ENCODE peak calls at places on chromosomes 16 and 17, in four cellular contexts. One of them, this sample, is unnamed.

GRCh38 chr17:57921342-57921741 is 33.9 kb downstream of the CUEDC1 start:
- DNase-seq in GM10248: no peak
- DNase-seq in heart left ventricle: no peak
- DNase-seq in lower leg skin: no peak
- DNase-seq in this sample: no peak

GRCh38 chr16:56257666-56258359 is 66.5 kb downstream of the GNAO1 start:
- DNase-seq in GM10248: no peak
- DNase-seq in heart left ventricle: no peak
- DNase-seq in lower leg skin: no peak
- DNase-seq in this sample: no peak

GRCh38 chr16:58417600-58417999 is 25.3 kb downstream of the GINS3 start:
- DNase-seq in GM10248: no peak
- DNase-seq in lower leg skin: no peak
- DNase-seq in heart left ventricle: peak
- DNase-seq in this sample: no peak

GRCh38 chr17:78925662-78926555 is 722 bp upstream of the TIMP2 start:
- DNase-seq in lower leg skin: peak
- DNase-seq in GM10248: no peak
- DNase-seq in heart left ventricle: peak
- DNase-seq in this sample: no peak

GRCh38 chr16:77579283-77579985 is 142.9 kb upstream of the NUDT7 start:
- DNase-seq in heart left ventricle: no peak
- DNase-seq in lower leg skin: no peak
- DNase-seq in GM10248: no peak
- DNase-seq in this sample: no peak

GRCh38 chr17:40912506-40913220 is 24.8 kb downstream of the KRT23 start:
- DNase-seq in heart left ventricle: no peak
- DNase-seq in GM10248: no peak
- DNase-seq in lower leg skin: no peak
- DNase-seq in this sample: no peak

GRCh38 chr17:51572115-51572514 is 311.8 kb downstream of the UTP18 start:
- DNase-seq in heart left ventricle: no peak
- DNase-seq in GM10248: no peak
- DNase-seq in lower leg skin: no peak
- DNase-seq in this sample: no peak

GRCh38 chr17:73634629-73635028 is 9.6 kb downstream of the SDK2 start:
- DNase-seq in GM10248: no peak
- DNase-seq in heart left ventricle: no peak
- DNase-seq in lower leg skin: no peak
- DNase-seq in this sample: no peak

GRCh38 chr17:63785556-63785955 is 11.6 kb downstream of the DDX42 start:
- DNase-seq in GM10248: no peak
- DNase-seq in heart left ventricle: no peak
- DNase-seq in lower leg skin: no peak
- DNase-seq in this sample: no peak

GRCh38 chr17:17159571-17159970 is 46.6 kb downstream of the PLD6 start:
- DNase-seq in GM10248: no peak
- DNase-seq in lower leg skin: no peak
- DNase-seq in heart left ventricle: no peak
- DNase-seq in this sample: no peak
- TF ChIP-seq CTCF in GM10248: no peak
- TF ChIP-seq CTCF in lower leg skin: no peak
- TF ChIP-seq CTCF in heart left ventricle: no peak
- TF ChIP-seq CTCF in this sample: no peak

GRCh38 chr16:53054670-53055485 is at the start of gene CHD9:
- DNase-seq in GM10248: peak
- DNase-seq in lower leg skin: peak
- DNase-seq in heart left ventricle: peak
- DNase-seq in this sample: peak
- TF ChIP-seq CTCF in GM10248: peak
- TF ChIP-seq CTCF in lower leg skin: peak
- TF ChIP-seq CTCF in heart left ventricle: peak
- TF ChIP-seq CTCF in this sample: peak

GRCh38 chr17:39576187-39576586 is 31.5 kb downstream of the NEUROD2 start:
- DNase-seq in lower leg skin: no peak
- DNase-seq in GM10248: no peak
- DNase-seq in heart left ventricle: no peak
- DNase-seq in this sample: no peak
- TF ChIP-seq CTCF in lower leg skin: no peak
- TF ChIP-seq CTCF in GM10248: peak
- TF ChIP-seq CTCF in heart left ventricle: no peak
- TF ChIP-seq CTCF in this sample: peak

DNA sequence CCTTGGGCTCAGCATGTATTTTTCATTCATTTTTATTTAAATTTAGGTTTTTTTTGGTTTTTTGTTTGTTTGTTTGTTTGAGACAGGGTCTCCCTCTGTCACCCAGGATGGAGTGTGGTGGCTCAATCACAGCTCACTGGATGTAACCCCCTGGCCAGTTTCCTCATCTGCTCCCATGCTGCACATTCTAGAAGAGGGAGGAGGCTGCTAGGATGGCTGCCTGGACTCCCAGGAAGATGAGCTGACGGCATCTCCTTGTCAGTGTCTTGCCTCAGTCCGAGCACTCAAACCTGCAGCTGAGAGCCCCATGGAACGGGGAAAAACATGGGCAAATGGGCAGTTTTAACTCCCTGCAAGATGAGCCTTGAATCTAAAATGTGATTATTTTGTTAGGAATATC is 7.5 kb downstream of the MEAK7 start:
- DNase-seq in heart left ventricle: no peak
- DNase-seq in lower leg skin: peak
- DNase-seq in GM10248: no peak
- DNase-seq in this sample: no peak
- TF ChIP-seq CTCF in heart left ventricle: no peak
- TF ChIP-seq CTCF in lower leg skin: no peak
- TF ChIP-seq CTCF in GM10248: no peak
- TF ChIP-seq CTCF in this sample: no peak